ENCODE peak calls at places on chromosomes 1 and 21, in seven cellular contexts. P is substantia nigra; S is Right ventricle myocardium inferior; U is OCI-LY7; K is skeletal muscle cell; T is stimulated activated CD4-positive, alpha-beta T cell treated with anti-CD3 and anti-CD28 coated beads, Interleukin-2, amount 100 ng/mL, for 4 hours; L is cardiac muscle cell. J is an unnamed sample.

GRCh38 chr1:17276568-17276967 is 27.7 kb downstream of the PADI3 start:
- DNase-seq in P (peak; percentile 26), S (peak; percentile 77), U (no peak), K (no peak), T (no peak), L (no peak), J (no peak)

GRCh38 chr1:36305915-36306209 is 306 bp upstream of the SH3D21 start:
- DNase-seq in P (no peak), S (no peak), U (no peak), K (no peak), T (no peak), L (no peak), J (no peak)

GRCh38 chr1:83802023-83802422 is 196.9 kb downstream of the TTLL7 start:
- DNase-seq in P (no peak), S (no peak), U (no peak), K (no peak), T (no peak), L (no peak), J (no peak)

GRCh38 chr21:45970674-45971486 is 10.7 kb upstream of the COL6A1 start:
- DNase-seq in P (peak; percentile 49), S (peak; percentile 84), U (peak; percentile 10), K (no peak), T (peak; percentile 29), L (peak; percentile 82), J (no peak)

GRCh38 chr1:230919201-230919600 is 50.9 kb upstream of the C1orf198 start:
- DNase-seq in P (no peak), S (no peak), U (no peak), K (no peak), T (no peak), L (no peak), J (no peak)

GRCh38 chr1:28249013-28249870 is 10.1 kb upstream of the SESN2 start:
- DNase-seq in P (peak; percentile 11), S (peak; percentile 84), U (peak; percentile 85), K (no peak), T (no peak), L (no peak), J (no peak)

GRCh38 chr21:16002872-16003466 is 273.2 kb downstream of the USP25 start:
- DNase-seq in P (no peak), S (no peak), U (no peak), K (peak; percentile 14), T (no peak), L (no peak), J (no peak)

GRCh38 chr1:223249854-223250631 is 107.0 kb upstream of the TLR5 start:
- DNase-seq in P (no peak), S (no peak), U (no peak), K (no peak), T (no peak), L (no peak), J (peak; percentile 28)

GRCh38 chr1:155174334-155175280 is 958 bp downstream of the TRIM46 start:
- DNase-seq in P (peak; percentile 57), S (no peak), U (peak; percentile 50), K (no peak), T (no peak), L (no peak), J (peak; percentile 84)

GRCh38 chr21:32143222-32143939 is 135.5 kb downstream of the MIS18A start:
- DNase-seq in P (no peak), S (no peak), U (no peak), K (no peak), T (no peak), L (no peak), J (no peak)

GRCh38 chr21:40587786-40588353 is 259.1 kb downstream of the DSCAM start:
- DNase-seq in P (no peak), S (no peak), U (no peak), K (no peak), T (no peak), L (no peak), J (no peak)

GRCh38 chr1:30188329-30188728 is 535.1 kb downstream of the MATN1 start:
- DNase-seq in P (no peak), S (no peak), U (no peak), K (no peak), T (no peak), L (no peak), J (peak; percentile 71)

GRCh38 chr1:77406661-77407060 is 124.8 kb downstream of the AK5 start:
- DNase-seq in P (no peak), S (no peak), U (no peak), K (no peak), T (no peak), L (no peak), J (no peak)

GRCh38 chr1:206649261-206649660 is 13.9 kb downstream of the DYRK3 start:
- DNase-seq in P (no peak), S (no peak), U (no peak), K (no peak), T (no peak), L (no peak), J (no peak)

GRCh38 chr21:45607922-45608295 is 35.6 kb upstream of the PCBP3 start:
- DNase-seq in P (no peak), S (no peak), U (no peak), K (no peak), T (no peak), L (no peak), J (no peak)

GRCh38 chr1:162997499-162998285 is 71.5 kb upstream of the RGS4 start:
- DNase-seq in P (no peak), S (no peak), U (no peak), K (no peak), T (no peak), L (no peak), J (no peak)

GRCh38 chr1:234544094-234544579 is 65.2 kb upstream of the TARBP1 start:
- DNase-seq in P (peak; percentile 76), S (no peak), U (no peak), K (peak; percentile 97), T (peak; percentile 36), L (peak; percentile 96), J (no peak)

GRCh38 chr1:2526824-2527552 is 592 bp upstream of the PANK4 start:
- DNase-seq in P (peak; percentile 77), S (no peak), U (no peak), K (no peak), T (no peak), L (peak; percentile 72), J (no peak)

GRCh38 chr1:208137144-208137682 is 107.0 kb downstream of the PLXNA2 start:
- DNase-seq in P (no peak), S (no peak), U (no peak), K (no peak), T (no peak), L (no peak), J (no peak)

GRCh38 chr1:235567812-235568444 is 63.7 kb upstream of the B3GALNT2 start:
- DNase-seq in P (no peak), S (no peak), U (no peak), K (no peak), T (no peak), L (no peak), J (no peak)

GRCh38 chr1:170545476-170545875 is 13.5 kb downstream of the GORAB start:
- DNase-seq in P (no peak), S (no peak), U (no peak), K (no peak), T (no peak), L (no peak), J (no peak)

GRCh38 chr1:162003061-162003824 is 20.4 kb downstream of the OLFML2B start:
- DNase-seq in P (no peak), S (no peak), U (no peak), K (peak; percentile 99), T (no peak), L (no peak), J (no peak)

GRCh38 chr1:182002570-182002969 is 58.9 kb downstream of the ZNF648 start:
- DNase-seq in P (no peak), S (peak; percentile 69), U (no peak), K (no peak), T (no peak), L (no peak), J (no peak)

GRCh38 chr1:60903591-60903990 is 178.8 kb upstream of the NFIA start:
- DNase-seq in P (peak; percentile 42), S (peak; percentile 86), U (no peak), K (peak; percentile 69), T (no peak), L (no peak), J (no peak)

GRCh38 chr1:224774378-224774777 is 155.1 kb upstream of the DNAH14 start:
- DNase-seq in P (peak; percentile 1), S (no peak), U (no peak), K (no peak), T (no peak), L (no peak), J (peak; percentile 54)

GRCh38 chr1:44031051-44031899 is at the start of gene SLC6A9:
- DNase-seq in P (peak; percentile 42), S (no peak), U (peak; percentile 70), K (peak; percentile 55), T (peak; percentile 54), L (peak; percentile 72), J (no peak)

GRCh38 chr1:55222152-55222551 is 7.0 kb upstream of the USP24 start:
- DNase-seq in P (no peak), S (no peak), U (no peak), K (no peak), T (no peak), L (no peak), J (no peak)

GRCh38 chr1:168324745-168325425 is 44.2 kb downstream of the TBX19 start:
- DNase-seq in P (no peak), S (no peak), U (no peak), K (no peak), T (no peak), L (no peak), J (no peak)

GRCh38 chr1:32891630-32892029 is 5.3 kb downstream of the HPCA start:
- DNase-seq in P (no peak), S (no peak), U (no peak), K (no peak), T (no peak), L (no peak), J (no peak)